ENCODE peak calls at places on chromosomes 13 and 19, in nine cellular contexts. A is transverse colon, T is cardiac muscle cell, X is Peyer's patch, I is IMR-90, O is GM23248, Z is brain microvascular endothelial cell, H is left ventricle myocardium inferior, G is body of pancreas. U is an unnamed sample. For H3K27me3, the result is how much of the 10 kb centered on the place peaks cover.

GRCh38 chr13:59494151-59494550 is 669.6 kb downstream of the DIAPH3 start:
- DNase-seq in Z (no peak), G (no peak), H (no peak), T (no peak), A (no peak), I (no peak), X (no peak), O (no peak), U (no peak)

GRCh38 chr19:31332096-31332495 is 17.1 kb downstream of the TSHZ3 start:
- DNase-seq in Z (no peak), O (peak), A (no peak), H (no peak), I (peak), X (no peak), G (no peak), T (no peak), U (no peak)

GRCh38 chr13:109785141-109785891 is 1.1 kb downstream of the IRS2 start:
- DNase-seq in O (peak), X (peak), G (peak), T (peak), A (peak), H (peak), I (peak), Z (peak), U (peak)

GRCh38 chr13:50236898-50237318 is 221.7 kb downstream of the KCNRG start:
- DNase-seq in G (no peak), A (no peak), I (peak), X (no peak), Z (peak), H (no peak), O (no peak), T (no peak), U (no peak)

GRCh38 chr19:54256250-54257115 is 590 bp downstream of the LILRB5 start:
- DNase-seq in X (no peak), Z (no peak), I (no peak), H (no peak), G (no peak), T (no peak), A (no peak), O (no peak), U (no peak)

GRCh38 chr19:4051175-4052101 is 15.3 kb downstream of the ZBTB7A start:
- DNase-seq in X (peak), T (no peak), O (peak), A (peak), I (peak), G (no peak), H (no peak), Z (peak), U (peak)

GRCh38 chr13:51912091-51912490 is 50.3 kb downstream of the CCDC70 start:
- DNase-seq in G (peak), Z (no peak), I (no peak), O (no peak), H (no peak), A (no peak), X (no peak), T (no peak), U (peak)

GRCh38 chr13:110233181-110233641 is 73.7 kb downstream of the COL4A1 start:
- DNase-seq in I (peak), A (no peak), O (peak), Z (peak), H (peak), G (no peak), T (no peak), X (no peak), U (no peak)

GRCh38 chr13:110471833-110472162 is 89.7 kb downstream of the RAB20 start:
- DNase-seq in I (peak), Z (peak), X (no peak), O (peak), T (no peak), G (no peak), A (peak), H (peak), U (no peak)

GRCh38 chr13:113564331-113565023 is 20.1 kb upstream of the TFDP1 start:
- DNase-seq in H (no peak), I (no peak), A (peak), Z (no peak), O (no peak), X (no peak), G (no peak), T (no peak), U (no peak)

GRCh38 chr13:110524484-110525254 is 36.9 kb downstream of the RAB20 start:
- DNase-seq in G (peak), A (peak), I (no peak), X (peak), H (peak), O (no peak), T (no peak), Z (no peak), U (peak)

GRCh38 chr19:56053596-56053995 is 67.0 kb downstream of the NLRP5 start:
- DNase-seq in G (no peak), Z (no peak), T (no peak), A (no peak), H (no peak), X (no peak), I (no peak), O (no peak), U (no peak)

GRCh38 chr13:30138511-30138910 is 168.8 kb downstream of the KATNAL1 start:
- DNase-seq in O (no peak), T (no peak), X (no peak), H (no peak), Z (no peak), I (no peak), G (no peak), A (no peak), U (no peak)

GRCh38 chr19:38527466-38528136 is 90.2 kb downstream of the MAP4K1 start:
- DNase-seq in Z (no peak), X (no peak), G (no peak), A (no peak), O (no peak), H (no peak), T (no peak), I (no peak), U (no peak)

GRCh38 chr19:36973021-36973843 is 57.1 kb downstream of the ZNF568 start:
- DNase-seq in O (peak), A (peak), T (peak), Z (peak), H (peak), G (peak), X (peak), I (peak), U (peak)

GRCh38 chr19:51570962-51571575 is at the start of gene ZNF175:
- DNase-seq in O (peak), H (peak), A (peak), Z (peak), I (peak), T (peak), G (peak), X (peak), U (peak)

GRCh38 chr13:99870541-99870940 is 101.0 kb downstream of the ZIC5 start:
- DNase-seq in T (no peak), Z (no peak), H (no peak), X (no peak), G (no peak), A (no peak), O (no peak), I (no peak), U (no peak)

GRCh38 chr19:17475541-17476115 is 5.3 kb downstream of the SLC27A1 start:
- DNase-seq in T (peak), G (peak), X (no peak), A (peak), H (peak), Z (peak), I (peak), O (peak), U (no peak)

GRCh38 chr13:94479559-94480095 is at the start of gene DCT:
- DNase-seq in X (no peak), A (no peak), I (no peak), H (no peak), O (no peak), T (no peak), Z (no peak), G (no peak), U (no peak)

GRCh38 chr13:113997845-113998751 is 24.2 kb upstream of the C13orf46 start:
- DNase-seq in Z (peak), T (no peak), I (peak), G (peak), H (peak), A (peak), X (no peak), O (peak), U (no peak)

GRCh38 chr13:47135800-47136658 is 239.2 kb upstream of the HTR2A start:
- DNase-seq in Z (no peak), G (no peak), X (no peak), T (no peak), A (no peak), O (no peak), H (no peak), I (no peak), U (no peak)

GRCh38 chr19:46435009-46435408 is 6.3 kb upstream of the PNMA8C start:
- DNase-seq in O (no peak), A (no peak), H (no peak), Z (no peak), G (no peak), T (no peak), I (no peak), X (no peak), U (no peak)

GRCh38 chr13:95193509-95194230 is 107.6 kb downstream of the ABCC4 start:
- DNase-seq in I (no peak), A (no peak), H (no peak), X (no peak), T (no peak), G (no peak), O (no peak), Z (no peak), U (no peak)

GRCh38 chr19:35734273-35734672 is 8.0 kb downstream of the IGFLR1 start:
- DNase-seq in A (no peak), X (no peak), Z (no peak), O (no peak), G (no peak), T (no peak), I (no peak), H (no peak), U (no peak)

GRCh38 chr19:33407140-33407551 is 33.6 kb downstream of the CEBPG start:
- DNase-seq in I (no peak), Z (no peak), X (no peak), A (no peak), T (no peak), H (no peak), O (no peak), G (no peak), U (no peak)

DNA sequence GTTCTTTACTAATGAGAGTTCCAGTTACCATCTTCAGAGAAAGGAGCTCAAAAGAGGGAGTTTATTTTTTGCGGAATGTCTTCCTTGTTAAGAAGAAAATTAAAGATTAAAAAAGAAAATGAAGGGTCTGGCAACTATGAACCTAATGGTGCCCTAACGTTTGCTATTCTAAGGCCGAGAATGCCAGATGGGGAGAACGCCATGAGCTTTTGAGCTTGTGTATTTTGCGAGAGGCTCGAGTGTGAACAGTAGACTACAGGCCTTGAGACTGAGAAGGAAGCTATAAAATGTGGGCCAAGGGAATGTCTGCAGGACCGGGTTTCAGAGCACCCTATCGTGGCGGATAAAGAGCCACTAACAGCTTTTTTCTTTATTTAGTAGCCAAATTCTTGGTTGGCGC is 6.7 kb downstream of the FGF14 start:
- DNase-seq in T (no peak), Z (no peak), O (no peak), X (no peak), H (no peak), I (no peak), G (no peak), A (no peak), U (no peak)
- H3K4me3 ChIP-seq in T (peak), Z (no peak), O (peak), X (peak), H (peak), I (no peak), G (peak), A (peak), U (no peak)

GRCh38 chr19:5178841-5179625 is 161.6 kb downstream of the PTPRS start:
- DNase-seq in G (no peak), H (no peak), I (no peak), Z (no peak), A (no peak), X (no peak), O (no peak), T (no peak), U (no peak)

GRCh38 chr19:5178051-5178450 is 162.6 kb downstream of the PTPRS start:
- DNase-seq in O (no peak), H (no peak), I (no peak), X (no peak), T (no peak), Z (no peak), G (no peak), A (no peak), U (no peak)

GRCh38 chr19:5183616-5184015 is 157.0 kb downstream of the PTPRS start:
- DNase-seq in G (no peak), O (no peak), A (no peak), X (no peak), T (no peak), I (no peak), Z (no peak), H (no peak), U (no peak)

GRCh38 chr19:5182811-5183210 is 157.8 kb downstream of the PTPRS start:
- DNase-seq in H (no peak), O (no peak), X (no peak), Z (no peak), T (no peak), A (no peak), I (no peak), G (no peak), U (no peak)

DNA sequence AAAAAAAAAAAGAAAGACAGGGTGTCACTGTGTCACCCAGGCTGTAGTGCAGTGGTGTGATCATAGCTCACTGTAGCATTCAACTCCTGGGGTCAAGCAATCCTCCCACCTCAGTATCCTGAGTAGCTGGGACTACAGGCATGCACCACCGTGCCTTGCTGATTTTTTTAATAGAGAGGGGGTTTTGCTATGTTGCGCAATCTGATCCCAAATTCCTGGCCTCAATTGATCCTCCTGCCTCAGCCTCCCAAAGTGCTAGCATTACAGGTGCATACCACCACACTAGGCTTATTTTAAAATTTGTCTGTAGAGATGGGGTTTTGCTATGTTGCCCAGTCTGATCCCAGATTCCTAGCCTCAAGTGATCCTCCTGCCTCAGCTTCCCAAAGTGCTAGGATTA is 159.3 kb downstream of the PTPRS start:
- DNase-seq in T (no peak), I (no peak), G (no peak), A (no peak), O (no peak), Z (no peak), H (no peak), X (no peak), U (no peak)
- H3K27me3 ChIP-seq in T (under half), I (under half), G (under half), A (under half), O (under half), Z (under half), H (under half), X (under half), U (under half)

GRCh38 chr19:44734357-44734756 is 14.2 kb upstream of the BCL3 start:
- DNase-seq in A (no peak), T (no peak), H (no peak), O (no peak), I (no peak), Z (no peak), G (no peak), X (no peak), U (no peak)
- H3K4me3 ChIP-seq in A (no peak), T (no peak), H (no peak), O (no peak), I (no peak), Z (no peak), G (no peak), X (no peak), U (no peak)

DNA sequence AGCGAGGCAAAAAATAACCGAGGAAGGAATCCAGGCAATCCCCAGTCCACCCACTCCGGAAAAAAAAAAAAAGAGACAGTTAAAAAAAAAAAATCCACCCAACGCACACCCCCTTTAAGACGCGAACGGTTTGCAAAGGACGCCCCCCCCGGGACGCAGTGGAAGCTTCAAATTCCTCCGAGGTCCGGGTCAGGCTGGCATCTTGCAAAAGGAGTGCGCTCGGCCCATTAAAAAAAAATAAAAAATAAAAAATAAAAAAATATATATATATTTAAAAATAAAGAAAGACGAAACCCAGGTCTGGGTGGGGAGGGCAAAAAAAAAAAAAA is 235 bp upstream of the CACNA1A start:
- DNase-seq in O (peak), I (peak), Z (no peak), T (peak), A (no peak), H (no peak), G (no peak), X (no peak), U (no peak)
- H3K27me3 ChIP-seq in O (under half), I (under half), Z (under half), T (under half), A (half or more), H (half or more), G (under half), X (under half), U (under half)

GRCh38 chr13:73404581-73404980 is 345.8 kb downstream of the KLF5 start:
- DNase-seq in H (no peak), A (no peak), T (no peak), G (no peak), I (no peak), O (no peak), X (no peak), Z (no peak), U (peak)
- H3K4me3 ChIP-seq in H (no peak), A (no peak), T (no peak), G (no peak), I (no peak), O (no peak), X (no peak), Z (no peak), U (no peak)

DNA sequence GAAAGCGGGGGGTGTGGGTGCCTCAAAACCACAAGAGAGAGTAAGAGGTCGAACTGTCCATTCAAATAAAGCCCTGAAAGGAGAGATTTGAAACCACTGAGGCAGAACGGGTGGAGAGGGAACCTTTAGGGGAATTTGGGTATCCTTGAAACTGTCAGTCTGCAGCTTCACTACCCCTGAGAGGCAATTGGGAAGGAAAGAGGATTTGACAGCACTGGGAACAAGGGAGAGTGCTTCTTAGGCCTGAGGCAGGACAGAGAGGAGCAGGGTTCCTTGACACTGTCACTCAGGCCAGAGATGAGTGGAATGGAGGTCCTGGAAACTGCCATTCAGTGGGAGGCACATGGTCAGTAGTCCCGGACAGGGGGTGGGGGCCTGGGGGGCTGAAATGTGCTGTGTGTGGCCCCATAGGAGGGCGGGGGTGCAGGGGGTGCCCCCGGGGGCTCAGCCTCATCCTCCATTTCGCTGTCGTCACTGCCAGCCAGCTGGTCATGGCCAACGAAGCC is 5.0 kb downstream of the GFY start:
- DNase-seq in G (no peak), Z (no peak), O (no peak), I (no peak), T (no peak), A (no peak), H (no peak), X (no peak), U (no peak)
- H3K27me3 ChIP-seq in G (half or more), Z (half or more), O (half or more), I (half or more), T (half or more), A (half or more), H (half or more), X (half or more), U (under half)

DNA sequence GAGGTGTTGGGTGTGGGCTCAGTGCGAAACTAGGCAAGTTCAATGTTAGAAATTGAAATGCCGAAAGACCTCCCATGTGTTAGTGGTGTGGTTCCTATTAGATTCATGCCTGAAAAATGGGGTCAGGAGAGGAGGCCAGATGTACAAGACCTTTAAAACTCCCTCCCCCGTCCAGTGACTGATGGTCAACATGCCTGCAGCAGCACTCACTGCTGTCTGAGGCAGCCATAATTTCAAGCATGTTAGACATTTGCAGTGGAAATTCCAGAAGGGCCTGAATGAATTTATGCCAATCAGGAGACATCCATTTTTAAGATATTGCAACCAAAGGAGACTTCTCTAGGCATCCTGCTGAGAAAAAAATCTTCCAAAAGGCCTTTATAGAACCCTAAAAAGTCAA is 426.9 kb upstream of the NBEA start:
- DNase-seq in A (no peak), G (no peak), Z (no peak), H (no peak), X (no peak), O (no peak), T (no peak), I (no peak), U (no peak)
- H3K4me3 ChIP-seq in A (no peak), G (no peak), Z (no peak), H (no peak), X (no peak), O (no peak), T (no peak), I (no peak), U (no peak)

DNA sequence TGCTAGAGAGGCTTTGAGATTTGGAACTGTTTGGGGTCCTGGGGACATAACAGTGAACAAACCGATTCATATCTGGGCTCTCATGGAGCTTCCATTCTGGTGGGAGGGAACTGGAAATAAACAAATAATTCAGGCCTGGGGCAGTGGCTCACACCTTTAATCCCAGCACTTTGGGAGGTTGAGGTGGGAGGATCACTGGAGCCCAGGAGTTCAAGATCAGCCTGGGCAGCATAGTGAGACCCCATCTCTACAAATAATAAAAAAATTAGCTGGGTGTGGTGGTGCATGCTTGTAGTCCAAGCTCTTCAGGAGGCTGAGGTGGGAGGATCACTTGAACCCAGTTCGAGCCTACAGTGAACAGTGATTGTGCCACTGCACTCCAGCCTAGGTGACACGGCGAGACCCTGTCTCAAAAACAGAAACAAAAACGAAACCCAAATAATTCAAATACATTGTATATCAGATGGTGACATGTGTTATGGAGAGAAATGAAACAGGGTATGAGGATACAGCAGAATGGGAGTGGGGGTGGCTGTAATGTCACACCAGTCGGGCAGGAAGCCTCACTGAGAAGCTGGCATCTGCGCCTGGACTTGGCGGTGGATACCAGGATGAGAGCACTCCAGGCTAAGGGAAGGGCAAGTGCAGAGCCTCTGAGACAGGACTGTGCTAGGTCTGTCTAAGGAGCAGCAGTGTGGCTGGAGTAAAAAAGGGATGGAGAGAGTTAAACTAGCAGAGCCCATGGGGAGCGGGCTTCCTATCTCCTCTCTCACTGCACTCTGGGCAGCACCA is 131.1 kb upstream of the ZNF536 start:
- DNase-seq in H (no peak), T (no peak), I (no peak), Z (no peak), O (no peak), A (no peak), G (no peak), X (no peak), U (no peak)
- H3K27me3 ChIP-seq in H (half or more), T (under half), I (under half), Z (under half), O (under half), A (under half), G (under half), X (under half), U (under half)

U was measured in small intestine.